ENCODE peak calls at places on chromosomes 1 and 21, in five cellular contexts. M is neuronal stem cell, P is PC-3, I is Karpas-422, A is mesenchymal stem cell. E is an unnamed sample.

GRCh38 chr1:207217778-207218511 is 103.5 kb upstream of the CD55 start:
- DNase-seq in A (no peak), I (no peak), P (no peak), M (no peak), E (no peak)

GRCh38 chr1:240352769-240353168 is 259.2 kb downstream of the GREM2 start:
- DNase-seq in M (no peak), I (no peak), A (peak; percentile 92), P (peak; percentile 46), E (no peak)

GRCh38 chr1:86155807-86156561 is 588 bp downstream of the COL24A1 start:
- DNase-seq in P (no peak), A (peak; percentile 44), I (peak; percentile 15), M (peak; percentile 18), E (no peak)

GRCh38 chr1:114208106-114208505 is 54.4 kb upstream of the SYT6 start:
- DNase-seq in A (no peak), P (no peak), M (no peak), I (no peak), E (no peak)

GRCh38 chr1:1171551-1172340 is 1.9 kb upstream of the TTLL10 start:
- DNase-seq in I (no peak), A (no peak), P (no peak), M (no peak), E (peak; percentile 18)

GRCh38 chr1:156709743-156710489 is 4.5 kb upstream of the CRABP2 start:
- DNase-seq in I (no peak), A (no peak), P (peak; percentile 83), M (no peak), E (no peak)

GRCh38 chr1:223153177-223154119 is 10.4 kb upstream of the TLR5 start:
- DNase-seq in P (no peak), M (no peak), I (no peak), A (peak; percentile 21), E (no peak)

GRCh38 chr1:19400875-19401854 is 84.2 kb downstream of the CAPZB start:
- DNase-seq in M (no peak), P (no peak), A (no peak), I (no peak), E (no peak)

GRCh38 chr1:230992100-230992774 is 13.3 kb downstream of the ARV1 start:
- DNase-seq in M (no peak), I (no peak), P (peak; percentile 66), A (no peak), E (no peak)

GRCh38 chr1:174074757-174075156 is 52.6 kb upstream of the RC3H1 start:
- DNase-seq in M (no peak), P (peak; percentile 42), I (peak; percentile 58), A (peak; percentile 34), E (no peak)

GRCh38 chr1:62784509-62785365 is 805 bp downstream of the ATG4C start:
- DNase-seq in I (peak; percentile 74), P (no peak), M (no peak), A (no peak), E (peak; percentile 33)

GRCh38 chr1:19682257-19682656 is 17.6 kb downstream of the HTR6 start:
- DNase-seq in P (peak; percentile 42), M (no peak), A (peak; percentile 86), I (no peak), E (no peak)

GRCh38 chr1:173406783-173407230 is 70.3 kb upstream of the PRDX6 start:
- DNase-seq in P (no peak), M (no peak), A (no peak), I (no peak), E (peak; percentile 47)

GRCh38 chr1:206131037-206131436 is 13.8 kb upstream of the AVPR1B start:
- DNase-seq in M (no peak), P (no peak), I (no peak), A (no peak), E (no peak)

GRCh38 chr1:234246638-234247116 is 126.6 kb upstream of the COA6 start:
- DNase-seq in P (no peak), A (no peak), I (no peak), M (no peak), E (no peak)

GRCh38 chr1:172834609-172835008 is 175.7 kb downstream of the FASLG start:
- DNase-seq in M (no peak), I (peak; percentile 6), P (no peak), A (no peak), E (no peak)

GRCh38 chr1:203282720-203283542 is 22.4 kb upstream of the BTG2 start:
- DNase-seq in P (no peak), M (no peak), A (no peak), I (peak; percentile 94), E (no peak)

GRCh38 chr21:27771938-27772505 is 805.1 kb upstream of the ADAMTS5 start:
- DNase-seq in P (no peak), M (no peak), A (no peak), I (no peak), E (no peak)

GRCh38 chr1:214551052-214551435 is 358 bp downstream of the PTPN14 start:
- DNase-seq in P (no peak), A (no peak), I (no peak), M (peak; percentile 44), E (no peak)

DNA sequence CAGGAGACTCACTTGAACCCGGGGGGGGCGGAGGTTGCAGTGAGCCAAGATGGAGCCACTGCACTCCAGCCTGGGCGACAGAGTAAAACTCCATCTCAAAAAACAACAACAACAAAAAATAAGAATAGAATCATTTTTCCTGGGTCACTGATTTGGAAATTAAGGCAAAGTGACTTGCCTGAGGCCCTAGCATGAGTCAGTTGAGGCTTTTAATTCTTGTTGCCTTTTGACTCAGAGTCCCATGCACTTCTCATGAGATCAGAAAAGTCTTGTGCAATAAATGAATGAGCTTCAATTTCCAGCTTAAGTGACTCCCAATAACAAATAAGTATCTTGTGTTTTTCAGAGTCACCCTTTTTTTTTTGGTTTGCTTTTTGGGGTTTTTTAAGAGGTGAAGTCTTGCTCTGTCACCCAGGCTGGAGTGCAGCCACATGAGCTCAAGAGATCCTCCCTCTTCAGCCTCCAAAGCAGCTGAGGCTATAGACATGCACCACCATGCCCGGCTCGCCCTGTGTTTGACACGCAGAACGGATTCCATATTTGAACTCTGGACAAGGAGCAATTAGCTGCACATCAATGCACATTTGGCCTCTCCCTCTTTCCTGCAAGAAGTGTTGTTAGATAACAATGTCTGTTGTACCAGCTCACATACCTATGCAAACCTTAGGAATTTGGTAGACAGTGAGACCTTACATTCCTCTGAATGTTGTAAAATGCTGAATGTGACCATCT is 3.3 kb upstream of the PLEKHM2 start:
- DNase-seq in P (peak; percentile 89), M (no peak), A (peak; percentile 94), I (no peak), E (no peak)
- H3K4me2 ChIP-seq in P (peak overlapping the region; percentile 36), M (no peak overlapping the region), A (no peak overlapping the region), I (no peak overlapping the region), E (no peak overlapping the region)

GRCh38 chr1:28926629-28927441 is 12.5 kb downstream of the EPB41 start:
- DNase-seq in I (no peak), M (no peak), A (no peak), P (no peak), E (peak; percentile 63)

GRCh38 chr1:28927442-28928305 is 13.3 kb downstream of the EPB41 start:
- DNase-seq in A (peak; percentile 45), M (no peak), I (peak; percentile 54), P (no peak), E (no peak)

GRCh38 chr1:28933277-28933676 is 18.9 kb downstream of the EPB41 start:
- DNase-seq in A (no peak), M (no peak), I (no peak), P (no peak), E (no peak)

GRCh38 chr1:28925350-28925891 is 11.1 kb downstream of the EPB41 start:
- DNase-seq in M (no peak), P (no peak), I (no peak), A (no peak), E (no peak)

GRCh38 chr1:28928306-28928987 is 14.1 kb downstream of the EPB41 start:
- DNase-seq in P (no peak), A (no peak), M (no peak), I (no peak), E (no peak)
- H3K4me2 ChIP-seq in P (no peak overlapping the region), A (no peak overlapping the region), M (no peak overlapping the region), I (no peak overlapping the region), E (peak overlapping the region; percentile 62)

GRCh38 chr1:45304311-45305081 is 22.2 kb upstream of the HPDL start:
- DNase-seq in P (peak; percentile 20), M (no peak), A (no peak), I (peak; percentile 67), E (peak; percentile 29)

GRCh38 chr1:45303582-45304310 is 22.9 kb upstream of the HPDL start:
- DNase-seq in M (peak; percentile 96), P (peak; percentile 98), I (peak; percentile 99), A (peak; percentile 98), E (peak; percentile 99)

GRCh38 chr1:45306319-45306718 is 20.4 kb upstream of the HPDL start:
- DNase-seq in A (no peak), I (no peak), P (peak; percentile 36), M (no peak), E (no peak)

GRCh38 chr1:45306905-45307304 is 19.8 kb upstream of the HPDL start:
- DNase-seq in P (no peak), I (no peak), A (no peak), M (no peak), E (no peak)

GRCh38 chr1:45305231-45305630 is 21.5 kb upstream of the HPDL start:
- DNase-seq in I (no peak), P (no peak), A (no peak), M (no peak), E (no peak)
- H3K4me2 ChIP-seq in I (peak overlapping the region; percentile 84), P (no peak overlapping the region), A (no peak overlapping the region), M (no peak overlapping the region), E (peak overlapping the region; percentile 73)

DNA sequence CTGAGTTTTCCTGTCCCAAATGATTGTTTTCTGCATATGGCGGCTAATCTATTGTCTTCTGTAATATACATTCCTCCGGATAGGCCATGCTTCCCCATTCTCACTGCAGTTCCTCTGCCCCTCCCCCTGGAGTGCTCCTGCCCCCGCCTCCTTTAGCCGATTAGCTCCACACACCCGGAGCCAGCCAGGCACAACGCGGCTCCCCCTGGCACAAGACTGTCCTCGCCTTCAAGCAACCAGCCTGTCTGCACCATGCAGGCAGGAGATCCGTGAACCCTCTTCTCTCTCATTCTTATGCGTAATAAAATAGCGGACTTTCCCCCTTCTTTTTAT is 18.0 kb downstream of the SERTAD4 start:
- DNase-seq in P (peak; percentile 25), M (peak; percentile 40), I (no peak), A (peak; percentile 42), E (no peak)
- H3K4me2 ChIP-seq in P (peak overlapping the region; percentile 90), M (peak overlapping the region; percentile 94), I (no peak overlapping the region), A (peak overlapping the region; percentile 90), E (no peak overlapping the region)

GRCh38 chr1:193310569-193310968 is 124.2 kb upstream of the B3GALT2 start:
- DNase-seq in A (no peak), I (no peak), M (no peak), P (no peak), E (no peak)
- H3K4me2 ChIP-seq in A (no peak overlapping the region), I (no peak overlapping the region), M (no peak overlapping the region), P (no peak overlapping the region), E (no peak overlapping the region)